ENCODE peak calls at places on chromosomes 6 and 20, in six cellular contexts. J, D, Z, V, P and A are unnamed samples.

GRCh38 chr20:48394415-48395081 is 433.3 kb downstream of the PREX1 start:
- DNase-seq in J (no peak), P (no peak), V (no peak), Z (no peak), D (no peak), A (no peak)

GRCh38 chr20:9609892-9610502 is 95.6 kb downstream of the LAMP5 start:
- DNase-seq in D (peak; percentile 73), P (no peak), V (peak; percentile 79), J (no peak), Z (peak; percentile 92), A (peak; percentile 72)

GRCh38 chr6:31559958-31560696 is 12.0 kb upstream of the LTA start:
- DNase-seq in V (peak; percentile 56), P (no peak), Z (peak; percentile 15), D (no peak), J (peak; percentile 75), A (no peak)

GRCh38 chr6:83265384-83265783 is 72.2 kb downstream of the RWDD2A start:
- DNase-seq in D (no peak), Z (no peak), J (no peak), V (no peak), P (no peak), A (no peak)

GRCh38 chr6:92577077-92577719 is 842.2 kb downstream of the EPHA7 start:
- DNase-seq in P (no peak), D (no peak), J (no peak), V (no peak), Z (peak; percentile 53), A (no peak)

GRCh38 chr20:51400051-51400926 is 142.2 kb downstream of the NFATC2 start:
- DNase-seq in Z (no peak), P (no peak), J (no peak), D (no peak), V (peak; percentile 32), A (no peak)

GRCh38 chr20:8007490-8007889 is 12.1 kb downstream of the TMX4 start:
- DNase-seq in Z (no peak), D (no peak), P (no peak), V (no peak), J (no peak), A (no peak)

GRCh38 chr6:157669747-157670216 is 153.3 kb upstream of the SNX9 start:
- DNase-seq in V (peak; percentile 78), P (peak; percentile 33), Z (peak; percentile 70), J (peak; percentile 53), D (peak; percentile 70), A (peak; percentile 33)

GRCh38 chr6:24357336-24358218 is at the start of gene DCDC2:
- DNase-seq in V (peak; percentile 86), D (peak; percentile 50), Z (peak; percentile 78), J (peak; percentile 56), P (no peak), A (peak; percentile 94)

DNA sequence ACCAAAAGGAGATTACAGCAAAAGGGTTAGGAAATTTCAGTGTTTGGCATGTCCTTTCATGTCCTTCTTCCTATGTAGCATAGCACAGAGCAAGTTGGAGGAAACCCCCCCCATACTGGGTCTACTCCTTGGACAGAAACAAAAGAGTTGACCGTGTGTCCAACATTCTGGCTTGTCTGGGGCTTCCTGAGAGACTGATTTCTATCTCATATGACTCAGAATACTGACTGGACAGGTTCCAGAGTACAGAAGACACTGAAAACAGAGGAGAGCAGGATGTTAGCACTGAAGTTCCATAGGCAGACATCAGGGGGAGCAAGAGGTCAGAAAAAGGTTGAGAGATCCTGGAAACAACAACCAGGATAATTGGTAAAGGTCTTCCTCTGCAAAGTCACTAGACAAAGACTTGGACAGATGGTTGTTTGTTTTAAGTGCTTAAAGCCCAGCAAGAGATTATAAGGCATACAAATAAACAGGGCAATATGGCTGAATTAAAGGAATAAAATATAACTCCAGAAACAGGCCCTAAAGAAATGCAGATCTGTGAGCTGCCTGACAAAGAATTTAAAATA is 48.4 kb downstream of the USP49 start:
- DNase-seq in D (peak; percentile 77), V (peak; percentile 81), Z (peak; percentile 81), P (peak; percentile 12), J (peak; percentile 24), A (peak; percentile 71)
- TF ChIP-seq CTCF in D (peak; percentile 85), V (peak; percentile 68), Z (peak; percentile 83), P (peak; percentile 61), J (peak; percentile 72), A (peak; percentile 73)

GRCh38 chr6:3307436-3307835 is 48.7 kb downstream of the PSMG4 start:
- DNase-seq in J (no peak), P (no peak), D (no peak), V (no peak), Z (no peak), A (no peak)
- H3K4me1 ChIP-seq in J (no peaks in the 10 kb centered on the region), P (no peaks in the 10 kb centered on the region), D (peaks cover 2% of the 10 kb centered on the region), V (peaks cover 4% of the 10 kb centered on the region), Z (peaks cover 3% of the 10 kb centered on the region), A (peaks cover 23% of the 10 kb centered on the region)

GRCh38 chr6:148954461-148954860 is 207.6 kb downstream of the UST start:
- DNase-seq in D (no peak), V (no peak), Z (no peak), J (no peak), P (no peak), A (no peak)

GRCh38 chr6:148962854-148963515 is 216.2 kb downstream of the UST start:
- DNase-seq in D (no peak), P (no peak), V (no peak), Z (no peak), J (no peak), A (no peak)

GRCh38 chr6:148959511-148959910 is 212.7 kb downstream of the UST start:
- DNase-seq in D (no peak), J (no peak), Z (no peak), P (no peak), V (no peak), A (no peak)

GRCh38 chr6:148954934-148955915 is 208.4 kb downstream of the UST start:
- DNase-seq in V (no peak), Z (no peak), J (no peak), P (no peak), D (no peak), A (no peak)

GRCh38 chr6:148959008-148959407 is 212.2 kb downstream of the UST start:
- DNase-seq in J (no peak), Z (no peak), V (no peak), D (no peak), P (no peak), A (no peak)
- TF ChIP-seq CTCF in J (no peak), Z (no peak), V (no peak), D (no peak), P (no peak), A (no peak)

GRCh38 chr6:38172739-38173415 is 353.4 kb downstream of the ZFAND3 start:
- DNase-seq in D (no peak), V (no peak), J (no peak), P (no peak), Z (no peak), A (no peak)

GRCh38 chr6:38173909-38174308 is 354.4 kb downstream of the ZFAND3 start:
- DNase-seq in D (no peak), V (peak; percentile 55), Z (no peak), J (no peak), P (no peak), A (no peak)

GRCh38 chr6:38175786-38176185 is 356.3 kb downstream of the ZFAND3 start:
- DNase-seq in J (no peak), D (no peak), Z (no peak), P (no peak), V (no peak), A (no peak)

GRCh38 chr6:38174806-38175495 is 355.4 kb downstream of the ZFAND3 start:
- DNase-seq in V (no peak), Z (no peak), J (no peak), P (no peak), D (no peak), A (no peak)

DNA sequence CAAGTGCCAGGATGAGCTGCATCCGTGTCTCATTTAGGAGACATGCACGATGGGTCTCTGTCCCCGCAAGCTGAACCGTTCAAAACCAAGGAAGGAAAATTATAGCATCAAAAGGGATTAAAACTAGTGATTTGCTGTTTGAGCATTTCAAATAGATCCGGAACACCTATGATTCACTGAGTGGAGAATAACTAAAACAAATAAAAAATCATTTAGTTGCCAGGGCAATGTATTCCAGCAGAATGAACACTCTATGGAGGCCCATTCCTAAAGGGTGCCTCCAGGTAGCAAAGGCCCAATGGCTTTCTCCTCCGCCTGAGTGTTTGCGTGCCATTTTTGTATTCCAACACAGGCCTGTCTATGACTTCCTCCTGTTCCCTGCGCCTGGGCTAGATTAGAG is 354.8 kb downstream of the ZFAND3 start:
- DNase-seq in P (no peak), J (no peak), D (no peak), Z (no peak), V (no peak), A (no peak)
- H3K4me1 ChIP-seq in P (peaks cover 5% of the 10 kb centered on the region), J (peaks cover 26% of the 10 kb centered on the region), D (peaks cover 7% of the 10 kb centered on the region), Z (peaks cover 11% of the 10 kb centered on the region), V (peaks cover 35% of the 10 kb centered on the region), A (peaks cover 23% of the 10 kb centered on the region)

DNA sequence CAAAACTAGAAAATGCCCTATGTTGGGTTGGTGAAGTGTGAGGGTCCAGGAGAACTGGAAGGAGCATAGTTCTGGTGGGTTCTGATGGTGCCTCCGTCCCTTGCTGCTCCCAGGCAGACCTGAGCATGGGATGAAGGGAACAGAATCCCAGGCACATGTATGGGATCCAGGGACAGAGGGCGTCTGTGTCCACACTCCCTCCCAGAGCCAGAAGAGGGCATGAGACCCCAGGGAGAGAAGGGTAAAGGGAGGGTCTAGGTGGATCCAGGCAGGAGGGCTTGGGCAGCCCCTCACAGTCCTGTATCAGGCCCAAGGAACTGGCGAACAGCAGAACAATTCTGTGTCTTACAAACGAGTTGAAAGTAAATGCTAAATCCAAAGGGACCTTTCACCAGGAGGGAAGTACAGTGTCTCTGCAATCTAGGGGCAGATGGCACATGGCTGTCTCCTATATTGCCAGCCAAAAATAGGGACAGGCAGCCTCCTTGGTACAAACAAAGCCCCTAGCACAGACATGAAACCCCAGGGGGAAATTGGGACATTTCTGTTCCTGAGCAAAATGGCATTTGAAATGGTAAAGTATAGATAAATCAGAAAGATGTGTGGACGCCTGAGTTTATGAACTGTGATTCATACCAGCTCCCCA is 2.5 kb upstream of the BPIFA1 start:
- DNase-seq in P (no peak), Z (peak; percentile 74), D (peak; percentile 54), V (no peak), J (no peak), A (no peak)
- TF ChIP-seq CTCF in P (no peak), Z (peak; percentile 53), D (peak; percentile 77), V (no peak), J (no peak), A (no peak)

DNA sequence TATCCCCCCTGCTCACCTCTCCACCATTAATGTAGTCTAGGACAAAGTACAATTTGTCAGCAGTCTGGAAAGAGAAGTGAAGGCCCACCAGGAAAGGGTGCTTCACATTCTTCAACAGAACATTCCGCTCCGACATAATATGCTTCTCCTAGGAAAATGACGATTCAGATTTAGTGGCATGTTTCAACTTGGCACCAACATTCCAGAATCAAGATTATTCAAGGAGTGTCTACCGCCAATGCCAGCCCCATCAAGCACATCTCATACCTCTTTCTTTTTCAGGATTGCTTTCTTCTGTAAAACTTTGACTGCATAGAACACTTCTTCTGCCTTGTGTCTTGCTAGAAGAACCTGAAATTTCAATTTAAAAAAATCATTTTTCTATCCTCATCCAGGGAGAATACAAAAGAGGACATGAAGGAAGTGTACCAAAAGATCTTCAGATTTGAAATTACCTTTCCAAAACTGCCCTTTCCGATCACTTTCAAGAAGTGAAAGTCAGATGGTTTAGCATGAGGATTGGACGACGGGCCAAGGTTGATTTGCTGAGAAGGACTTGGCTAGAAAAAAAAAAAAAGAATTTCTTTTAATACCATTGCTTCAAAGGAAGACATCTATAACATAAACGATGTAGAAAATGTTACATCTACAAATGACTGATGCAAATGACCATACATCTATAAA is 120.7 kb upstream of the SLC2A12 start:
- DNase-seq in J (no peak), D (no peak), V (no peak), Z (no peak), P (no peak), A (no peak)
- H3K4me1 ChIP-seq in J (peaks cover 35% of the 10 kb centered on the region), D (peaks cover 13% of the 10 kb centered on the region), V (peaks cover 3% of the 10 kb centered on the region), Z (peaks cover 27% of the 10 kb centered on the region), P (peaks cover 63% of the 10 kb centered on the region), A (peaks cover 54% of the 10 kb centered on the region)